ENCODE peak calls at places on chromosome 5, in nine cellular contexts. W is NCI-H1105 treated with DMSO at 0.1 percent for 48 hours; Y is NCI-H1417; C is prostate gland; P is glomerular endothelial cell; I is stimulated activated CD8-positive, alpha-beta memory T cell treated with anti-CD3 and anti-CD28 coated beads, Interleukin-4, amount 100 ng/mL, for 1 hour; R is breast epithelium; L is iPS DF 6.9; Q is dorsolateral prefrontal cortex. S is an unnamed sample.

GRCh38 chr5:35089688-35090314 is 42.1 kb upstream of the AGXT2 start:
- DNase-seq in W (peak), Y (peak), C (peak), P (no peak), I (no peak), R (no peak), L (peak), Q (peak), S (peak)

GRCh38 chr5:85249204-85249603 is 864.5 kb upstream of the EDIL3 start:
- DNase-seq in W (no peak), Y (no peak), C (no peak), P (no peak), I (no peak), R (no peak), L (no peak), Q (no peak), S (no peak)

GRCh38 chr5:83471405-83472212 is at the start of gene VCAN:
- DNase-seq in W (peak), Y (no peak), C (peak), P (no peak), I (no peak), R (no peak), L (no peak), Q (peak), S (peak)

GRCh38 chr5:39100851-39101396 is 26.7 kb upstream of the RICTOR start:
- DNase-seq in W (no peak), Y (no peak), C (no peak), P (peak), I (no peak), R (peak), L (no peak), Q (no peak), S (peak)

GRCh38 chr5:32942225-32942989 is 231.3 kb downstream of the NPR3 start:
- DNase-seq in W (no peak), Y (peak), C (no peak), P (peak), I (no peak), R (no peak), L (peak), Q (no peak), S (peak)

GRCh38 chr5:93503598-93504067 is 77.4 kb downstream of the NR2F1-AS1 start:
- DNase-seq in W (no peak), Y (no peak), C (no peak), P (peak), I (no peak), R (no peak), L (no peak), Q (no peak), S (peak)

GRCh38 chr5:73909474-73909873 is 283.5 kb downstream of the ARHGEF28 start:
- DNase-seq in W (no peak), Y (no peak), C (no peak), P (no peak), I (no peak), R (no peak), L (no peak), Q (no peak), S (no peak)

GRCh38 chr5:95773325-95774059 is 42.4 kb downstream of the RHOBTB3 start:
- DNase-seq in W (no peak), Y (no peak), C (no peak), P (no peak), I (no peak), R (no peak), L (no peak), Q (no peak), S (peak)

GRCh38 chr5:138942861-138943260 is 67.7 kb upstream of the LRRTM2 start:
- DNase-seq in W (no peak), Y (no peak), C (no peak), P (no peak), I (no peak), R (no peak), L (no peak), Q (peak), S (no peak)

GRCh38 chr5:126251024-126251423 is 172.2 kb upstream of the GRAMD2B start:
- DNase-seq in W (no peak), Y (no peak), C (no peak), P (no peak), I (no peak), R (no peak), L (no peak), Q (no peak), S (peak)

GRCh38 chr5:34656700-34657549 is 797 bp downstream of the RAI14 start:
- DNase-seq in W (peak), Y (no peak), C (peak), P (no peak), I (no peak), R (peak), L (no peak), Q (no peak), S (no peak)

GRCh38 chr5:43039468-43040286 is 442 bp downstream of the ANXA2R start:
- DNase-seq in W (peak), Y (peak), C (peak), P (peak), I (no peak), R (no peak), L (no peak), Q (no peak), S (peak)

GRCh38 chr5:179731791-179732411 is 721 bp upstream of the MAML1 start:
- DNase-seq in W (no peak), Y (no peak), C (no peak), P (peak), I (no peak), R (no peak), L (no peak), Q (no peak), S (peak)

GRCh38 chr5:133753856-133754255 is 141.5 kb upstream of the FSTL4 start:
- DNase-seq in W (no peak), Y (no peak), C (peak), P (peak), I (no peak), R (peak), L (no peak), Q (no peak), S (no peak)

GRCh38 chr5:1770443-1770802 is 29.2 kb downstream of the MRPL36 start:
- DNase-seq in W (no peak), Y (no peak), C (no peak), P (no peak), I (no peak), R (no peak), L (no peak), Q (no peak), S (no peak)

GRCh38 chr5:66553368-66553912 is 42.8 kb upstream of the MAST4 start:
- DNase-seq in W (no peak), Y (no peak), C (no peak), P (no peak), I (no peak), R (no peak), L (no peak), Q (no peak), S (no peak)